ENCODE peak calls at places on chromosome 11, in six cellular contexts. U is foreskin fibroblast, S is IMR-90, I is mucosa of descending colon, K is A549, N is breast epithelium. P is an unnamed sample.

GRCh38 chr11:102614485-102614884 is 10.6 kb downstream of the MMP20 start:
- DNase-seq in N (no peak), I (no peak), K (no peak), S (no peak), U (no peak), P (no peak)

GRCh38 chr11:34564807-34565241 is 51.2 kb upstream of the ELF5 start:
- DNase-seq in S (no peak), K (no peak), I (no peak), N (no peak), U (no peak), P (no peak)

GRCh38 chr11:60018058-60018457 is 1.1 kb downstream of the OOSP4B start:
- DNase-seq in N (no peak), S (no peak), K (no peak), U (no peak), I (no peak), P (no peak)

GRCh38 chr11:12112731-12113130 is 2.3 kb downstream of the MICAL2 start:
- DNase-seq in I (no peak), U (no peak), S (no peak), N (no peak), K (no peak), P (no peak)

GRCh38 chr11:65434057-65434666 is 11.6 kb downstream of the NEAT1 start:
- DNase-seq in K (no peak), N (no peak), S (peak; percentile 34), I (no peak), U (peak; percentile 16), P (no peak)

GRCh38 chr11:6437423-6437822 is 3.4 kb downstream of the HPX start:
- DNase-seq in I (no peak), S (no peak), U (no peak), N (no peak), K (no peak), P (no peak)

GRCh38 chr11:17386331-17387084 is 2.0 kb downstream of the KCNJ11 start:
- DNase-seq in U (peak; percentile 74), K (peak; percentile 65), I (no peak), N (no peak), S (peak; percentile 34), P (no peak)

GRCh38 chr11:31995525-31996123 is 95.2 kb upstream of the RCN1 start:
- DNase-seq in I (no peak), N (no peak), K (no peak), S (peak; percentile 19), U (peak; percentile 11), P (no peak)

GRCh38 chr11:508956-509355 is 1.9 kb upstream of the RNH1 start:
- DNase-seq in N (no peak), U (no peak), I (no peak), K (no peak), S (no peak), P (no peak)

GRCh38 chr11:11850668-11851067 is 8.9 kb downstream of the USP47 start:
- DNase-seq in N (no peak), U (no peak), K (no peak), I (no peak), S (no peak), P (no peak)

GRCh38 chr11:84887055-84887629 is 740.0 kb downstream of the DLG2 start:
- DNase-seq in S (no peak), K (no peak), N (no peak), U (no peak), I (no peak), P (no peak)

GRCh38 chr11:20036625-20037335 is 123.5 kb downstream of the DBX1 start:
- DNase-seq in I (no peak), S (no peak), K (no peak), U (no peak), N (no peak), P (no peak)

GRCh38 chr11:33895752-33896137 is 3.9 kb upstream of the LMO2 start:
- DNase-seq in I (no peak), K (no peak), U (no peak), S (no peak), N (no peak), P (no peak)

GRCh38 chr11:75174781-75175370 is 24.0 kb downstream of the SLCO2B1 start:
- DNase-seq in U (peak; percentile 57), K (no peak), S (peak; percentile 34), I (peak; percentile 39), N (no peak), P (no peak)

GRCh38 chr11:66264893-66265292 is 3.5 kb upstream of the RAB1B start:
- DNase-seq in N (no peak), U (no peak), S (no peak), I (no peak), K (no peak), P (no peak)

GRCh38 chr11:123653997-123654565 is 343 bp downstream of the SCN3B start:
- DNase-seq in K (peak; percentile 35), I (peak; percentile 47), S (peak; percentile 34), N (peak; percentile 56), U (peak; percentile 65), P (no peak)

GRCh38 chr11:80388133-80388532 is 947.3 kb upstream of the TENM4 start:
- DNase-seq in I (no peak), N (no peak), K (no peak), U (no peak), S (no peak), P (no peak)

GRCh38 chr11:112962854-112963367 is 1.7 kb downstream of the NCAM1 start:
- DNase-seq in K (no peak), U (peak; percentile 41), I (peak; percentile 55), N (no peak), S (no peak), P (no peak)

GRCh38 chr11:11268706-11269105 is 84.3 kb downstream of the CSNK2A3 start:
- DNase-seq in S (no peak), I (no peak), N (no peak), K (no peak), U (no peak), P (no peak)

GRCh38 chr11:40125054-40125453 is 1334.4 kb downstream of the LRRC4C start:
- DNase-seq in K (no peak), I (no peak), N (no peak), S (no peak), U (no peak), P (no peak)

GRCh38 chr11:123135863-123136446 is 59.1 kb downstream of the CLMP start:
- DNase-seq in K (no peak), S (no peak), I (no peak), N (no peak), U (no peak), P (no peak)

GRCh38 chr11:130533113-130533803 is 84.8 kb downstream of the ADAMTS15 start:
- DNase-seq in U (no peak), S (no peak), K (no peak), N (peak; percentile 69), I (no peak), P (no peak)

GRCh38 chr11:129320485-129320884 is 55.2 kb upstream of the BARX2 start:
- DNase-seq in U (no peak), K (no peak), I (no peak), S (no peak), N (no peak), P (no peak)

GRCh38 chr11:11400635-11401232 is 47.7 kb upstream of the CSNK2A3 start:
- DNase-seq in U (no peak), K (no peak), N (no peak), S (no peak), I (no peak), P (no peak)

GRCh38 chr11:16986434-16987204 is 27.6 kb downstream of the PLEKHA7 start:
- DNase-seq in U (no peak), N (peak; percentile 83), S (no peak), I (peak; percentile 91), K (no peak), P (peak; percentile 69)

GRCh38 chr11:119371778-119372182 is 9.7 kb downstream of the USP2 start:
- DNase-seq in I (no peak), S (no peak), N (peak; percentile 50), K (no peak), U (peak; percentile 30), P (no peak)
- H3K4me3 ChIP-seq in I (no peak overlapping the region), S (no peak overlapping the region), N (no peak overlapping the region), K (no peak overlapping the region), U (no peak overlapping the region), P (no peak overlapping the region)

GRCh38 chr11:118533769-118534729 is 3.1 kb downstream of the TMEM25 start:
- DNase-seq in S (no peak), N (no peak), K (no peak), I (no peak), U (no peak), P (no peak)

GRCh38 chr11:118535261-118535660 is 4.3 kb downstream of the TMEM25 start:
- DNase-seq in K (no peak), I (no peak), N (no peak), S (no peak), U (no peak), P (no peak)

GRCh38 chr11:118532852-118533768 is 2.1 kb downstream of the TMEM25 start:
- DNase-seq in N (peak; percentile 77), S (no peak), I (no peak), K (no peak), U (no peak), P (no peak)

GRCh38 chr11:118537409-118537980 is 6.5 kb downstream of the TMEM25 start:
- DNase-seq in K (no peak), U (no peak), I (no peak), S (no peak), N (no peak), P (no peak)

GRCh38 chr11:118536726-118537125 is 5.7 kb downstream of the TMEM25 start:
- DNase-seq in N (no peak), K (no peak), I (no peak), S (peak; percentile 50), U (peak; percentile 34), P (no peak)
- TF ChIP-seq CTCF in N (no peak), K (no peak), I (no peak), S (no peak), U (no peak), P (no peak)

GRCh38 chr11:132080121-132080520 is 709.7 kb downstream of the NTM start:
- DNase-seq in I (no peak), S (no peak), K (no peak), U (peak; percentile 65), N (no peak), P (no peak)

GRCh38 chr11:132075447-132075846 is 705.0 kb downstream of the NTM start:
- DNase-seq in S (no peak), N (no peak), I (no peak), U (no peak), K (no peak), P (no peak)

GRCh38 chr11:132077416-132077815 is 707.0 kb downstream of the NTM start:
- DNase-seq in N (no peak), U (no peak), I (no peak), S (no peak), K (no peak), P (no peak)

GRCh38 chr11:132078230-132078629 is 707.8 kb downstream of the NTM start:
- DNase-seq in N (no peak), I (no peak), U (no peak), S (no peak), K (no peak), P (no peak)

DNA sequence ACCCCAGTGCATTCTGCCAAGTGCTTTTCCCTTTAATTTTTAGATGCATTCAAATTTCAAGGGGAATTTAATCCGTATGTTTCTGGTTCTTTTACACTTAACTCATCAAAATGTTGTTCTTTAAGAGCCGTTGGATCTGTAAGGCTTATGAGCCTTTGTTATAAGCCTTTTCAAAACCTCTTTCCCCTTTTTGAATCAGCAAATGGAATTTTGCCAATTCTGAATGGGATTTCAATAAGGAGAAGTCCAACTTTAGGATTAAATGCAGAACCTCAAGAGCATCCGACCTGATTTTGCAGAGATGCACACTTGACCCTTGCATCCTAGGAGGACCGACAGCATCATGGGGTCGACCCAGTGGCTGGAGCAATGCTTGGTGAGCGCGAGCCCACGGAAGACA is 708.3 kb downstream of the NTM start:
- DNase-seq in S (no peak), K (no peak), N (no peak), U (no peak), I (no peak), P (no peak)
- H3K4me3 ChIP-seq in S (no peak overlapping the region), K (no peak overlapping the region), N (no peak overlapping the region), U (no peak overlapping the region), I (no peak overlapping the region), P (no peak overlapping the region)

GRCh38 chr11:42296910-42297309 is 837.5 kb upstream of the LRRC4C start:
- DNase-seq in N (no peak), U (no peak), I (no peak), K (no peak), S (no peak), P (no peak)
- TF ChIP-seq CTCF in N (no peak), U (no peak), I (no peak), K (no peak), S (no peak), P (no peak)